ENCODE peak calls at places on chromosomes 16 and 17, in four cellular contexts. G, Q, C and D are unnamed samples.

GRCh38 chr16:66495440-66495839 is 54.5 kb downstream of the TK2 start:
- DNase-seq in G (no peak), Q (no peak), C (no peak), D (peak; percentile 49)

GRCh38 chr17:64653985-64654355 is 8.1 kb downstream of the SMURF2 start:
- DNase-seq in G (no peak), Q (no peak), C (no peak), D (no peak)

GRCh38 chr17:80457236-80457856 is 19.1 kb downstream of the NPTX1 start:
- DNase-seq in G (no peak), Q (no peak), C (no peak), D (no peak)

GRCh38 chr17:61209524-61209923 is 190.1 kb upstream of the TBX2 start:
- DNase-seq in G (no peak), Q (no peak), C (no peak), D (no peak)

GRCh38 chr16:11350531-11351335 is 5.5 kb downstream of the RMI2 start:
- DNase-seq in G (no peak), Q (peak; percentile 42), C (no peak), D (no peak)

GRCh38 chr17:7282752-7283321 is 1.3 kb downstream of the SLC2A4 start:
- DNase-seq in G (no peak), Q (no peak), C (no peak), D (no peak)

GRCh38 chr16:11876306-11876705 is 25.0 kb upstream of the RSL1D1 start:
- DNase-seq in G (no peak), Q (no peak), C (no peak), D (peak; percentile 85)

GRCh38 chr16:64892843-64893242 is 229.0 kb downstream of the CDH11 start:
- DNase-seq in G (no peak), Q (peak; percentile 93), C (no peak), D (no peak)

GRCh38 chr16:56879276-56879675 is 14.3 kb downstream of the SLC12A3 start:
- DNase-seq in G (no peak), Q (no peak), C (no peak), D (no peak)

GRCh38 chr16:76292218-76292617 is 15.0 kb downstream of the CNTNAP4 start:
- DNase-seq in G (no peak), Q (no peak), C (no peak), D (no peak)

GRCh38 chr16:86306046-86306644 is 204.2 kb upstream of the FOXF1 start:
- DNase-seq in G (no peak), Q (no peak), C (no peak), D (no peak)

GRCh38 chr17:75970011-75970523 is 8.9 kb downstream of the ACOX1 start:
- DNase-seq in G (no peak), Q (peak; percentile 62), C (no peak), D (peak; percentile 1)

GRCh38 chr16:87729266-87729954 is 36.4 kb downstream of the KLHDC4 start:
- DNase-seq in G (no peak), Q (no peak), C (no peak), D (no peak)

GRCh38 chr17:10349403-10349802 is 23.4 kb downstream of the MYH13 start:
- DNase-seq in G (no peak), Q (no peak), C (no peak), D (no peak)

GRCh38 chr17:78665385-78665951 is 88.3 kb upstream of the DNAH17 start:
- DNase-seq in G (no peak), Q (no peak), C (no peak), D (no peak)

GRCh38 chr17:60704170-60704569 is 26.5 kb downstream of the BCAS3 start:
- DNase-seq in G (no peak), Q (no peak), C (no peak), D (no peak)

GRCh38 chr16:88719933-88720296 is 13.6 kb downstream of the CTU2 start:
- DNase-seq in G (no peak), Q (no peak), C (no peak), D (no peak)

GRCh38 chr17:58759522-58759921 is 3.9 kb downstream of the PPM1E start:
- DNase-seq in G (no peak), Q (no peak), C (no peak), D (no peak)

GRCh38 chr16:938136-938535 is 32.6 kb downstream of the LMF1 start:
- DNase-seq in G (no peak), Q (no peak), C (no peak), D (no peak)

GRCh38 chr16:75097941-75098897 is 18.4 kb downstream of the LDHD start:
- DNase-seq in G (no peak), Q (no peak), C (no peak), D (no peak)

GRCh38 chr17:16924701-16925440 is 47.0 kb downstream of the TNFRSF13B start:
- DNase-seq in G (no peak), Q (no peak), C (no peak), D (peak; percentile 85)

GRCh38 chr16:2475413-2476344 is 752 bp downstream of the TBC1D24 start:
- DNase-seq in G (no peak), Q (no peak), C (no peak), D (no peak)

GRCh38 chr17:32127156-32127897 is 15.0 kb upstream of the RHOT1 start:
- DNase-seq in G (peak; percentile 64), Q (peak; percentile 71), C (peak; percentile 63), D (peak; percentile 95)

GRCh38 chr17:73293480-73293911 is 18.3 kb downstream of the CDC42EP4 start:
- DNase-seq in G (no peak), Q (peak; percentile 88), C (no peak), D (no peak)

GRCh38 chr17:11618861-11619566 is 20.7 kb downstream of the DNAH9 start:
- DNase-seq in G (no peak), Q (peak; percentile 6), C (no peak), D (no peak)